ENCODE peak calls at places on chromosomes 16 and 17, in seven cellular contexts. H, Q, M, U, V, L and G are unnamed samples.

GRCh38 chr16:3058173-3059030 is 7.0 kb upstream of the IL32 start:
- DNase-seq in H (no peak), Q (peak; percentile 41), M (no peak), U (no peak), V (peak; percentile 36), L (peak; percentile 73), G (no peak)

GRCh38 chr17:1762233-1762905 is 509 bp downstream of the SERPINF1 start:
- DNase-seq in H (no peak), Q (no peak), M (no peak), U (no peak), V (no peak), L (no peak), G (peak; percentile 64)

GRCh38 chr17:2795412-2796163 is 650 bp upstream of the RAP1GAP2 start:
- DNase-seq in H (no peak), Q (no peak), M (no peak), U (no peak), V (no peak), L (no peak), G (no peak)

GRCh38 chr17:59331129-59331928 is at the start of gene YPEL2:
- DNase-seq in H (peak; percentile 86), Q (peak; percentile 92), M (peak; percentile 77), U (peak; percentile 78), V (peak; percentile 96), L (peak; percentile 95), G (peak; percentile 98)

GRCh38 chr17:82419471-82419995 is 1.1 kb upstream of the OGFOD3 start:
- DNase-seq in H (no peak), Q (no peak), M (no peak), U (no peak), V (no peak), L (no peak), G (no peak)

GRCh38 chr17:15398736-15399331 is 57.4 kb upstream of the TEKT3 start:
- DNase-seq in H (no peak), Q (peak; percentile 80), M (no peak), U (no peak), V (no peak), L (no peak), G (no peak)

GRCh38 chr17:79907855-79908254 is 68.6 kb upstream of the CBX4 start:
- DNase-seq in H (peak; percentile 22), Q (peak; percentile 40), M (no peak), U (no peak), V (no peak), L (no peak), G (no peak)

GRCh38 chr17:47267354-47267828 is 13.8 kb downstream of the ITGB3 start:
- DNase-seq in H (peak; percentile 74), Q (peak; percentile 94), M (no peak), U (no peak), V (no peak), L (no peak), G (no peak)

GRCh38 chr17:26792486-26792885 is 501.4 kb upstream of the WSB1 start:
- DNase-seq in H (peak; percentile 3), Q (peak; percentile 2), M (no peak), U (no peak), V (no peak), L (no peak), G (peak; percentile 19)

GRCh38 chr17:43018932-43019331 is 3.3 kb downstream of the VAT1 start:
- DNase-seq in H (no peak), Q (no peak), M (no peak), U (no peak), V (no peak), L (no peak), G (no peak)